ENCODE peak calls at places on chromosome 10, in nine cellular contexts. B is hepatocyte; C is HAP-1; Z is left lung; P is neural progenitor cell; O is CD8-positive, alpha-beta T cell; M is transverse colon; W is DND-41; K is OCI-LY7. U is an unnamed sample.
A peak's percentile ranks its signal among the peaks of the same experiment; 100 is the strongest.

GRCh38 chr10:86665868-86666267 is 2.4 kb upstream of the LDB3 start:
- DNase-seq in B (no peak), C (no peak), Z (peak; percentile 39), P (no peak), O (no peak), M (no peak), W (no peak), K (no peak), U (no peak)

GRCh38 chr10:59894114-59894513 is 12.2 kb downstream of the CCDC6 start:
- DNase-seq in B (no peak), C (no peak), Z (peak; percentile 72), P (no peak), O (no peak), M (peak; percentile 69), W (no peak), K (no peak), U (peak; percentile 83)

GRCh38 chr10:119316729-119317097 is 109.3 kb downstream of the GRK5 start:
- DNase-seq in B (peak; percentile 86), C (peak; percentile 55), Z (no peak), P (no peak), O (no peak), M (no peak), W (no peak), K (no peak), U (no peak)

GRCh38 chr10:101495324-101495925 is 92.6 kb downstream of the POLL start:
- DNase-seq in B (peak; percentile 7), C (peak; percentile 61), Z (no peak), P (peak; percentile 36), O (no peak), M (no peak), W (no peak), K (peak; percentile 21), U (no peak)

GRCh38 chr10:131259535-131259934 is 52.0 kb downstream of the TCERG1L start:
- DNase-seq in B (no peak), C (no peak), Z (no peak), P (no peak), O (no peak), M (no peak), W (no peak), K (no peak), U (peak; percentile 56)

GRCh38 chr10:106722524-106722923 is 442.0 kb downstream of the SORCS1 start:
- DNase-seq in B (peak; percentile 34), C (no peak), Z (no peak), P (no peak), O (no peak), M (peak; percentile 17), W (no peak), K (no peak), U (no peak)

GRCh38 chr10:79019441-79019840 is 49.3 kb upstream of the ZMIZ1 start:
- DNase-seq in B (no peak), C (no peak), Z (no peak), P (no peak), O (no peak), M (no peak), W (no peak), K (no peak), U (peak; percentile 7)

GRCh38 chr10:8006274-8006999 is 48.1 kb upstream of the GATA3 start:
- DNase-seq in B (no peak), C (no peak), Z (no peak), P (no peak), O (no peak), M (no peak), W (no peak), K (peak; percentile 33), U (no peak)

GRCh38 chr10:125344573-125345121 is 184.3 kb upstream of the CTBP2 start:
- DNase-seq in B (peak; percentile 28), C (no peak), Z (peak; percentile 70), P (no peak), O (no peak), M (peak; percentile 43), W (no peak), K (no peak), U (no peak)

GRCh38 chr10:72682626-72683025 is 9.3 kb upstream of the MCU start:
- DNase-seq in B (no peak), C (no peak), Z (no peak), P (no peak), O (no peak), M (no peak), W (no peak), K (no peak), U (no peak)

GRCh38 chr10:73233883-73234282 is 13.2 kb downstream of the DNAJC9 start:
- DNase-seq in B (no peak), C (no peak), Z (no peak), P (no peak), O (no peak), M (no peak), W (no peak), K (no peak), U (no peak)

DNA sequence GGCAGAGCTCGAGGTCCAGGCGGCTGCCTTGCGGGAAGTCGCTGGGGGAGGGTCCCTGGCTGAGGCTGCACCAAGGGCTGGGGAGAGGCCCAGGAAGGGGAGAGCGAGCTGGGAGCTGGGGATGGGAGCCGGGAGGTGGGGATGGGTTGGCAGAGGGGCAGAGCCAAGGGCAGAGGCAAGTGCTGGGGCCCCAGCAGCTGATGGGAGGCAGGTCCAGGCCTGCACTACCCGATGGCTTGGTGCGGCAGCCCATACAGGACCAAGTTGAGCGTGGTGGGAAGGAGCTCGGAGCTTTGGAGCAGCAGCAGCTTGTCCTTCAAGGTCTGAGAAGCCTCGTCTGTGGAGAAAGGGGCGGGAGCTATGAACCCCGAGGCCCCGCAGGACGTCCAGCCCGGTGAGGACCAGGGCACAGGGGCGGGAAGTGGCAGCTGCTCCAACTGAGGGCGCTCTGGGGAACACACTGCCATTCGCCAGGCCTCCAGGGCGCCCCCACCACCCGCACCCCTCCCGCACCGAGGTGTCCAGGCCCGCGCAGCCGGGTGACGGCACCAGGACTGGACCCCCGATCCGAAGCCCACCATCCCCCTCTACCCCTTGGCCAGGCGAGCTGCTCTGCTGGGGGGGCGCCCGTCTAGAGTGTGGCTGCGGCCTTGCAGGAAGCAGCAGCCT is 22.8 kb upstream of the NKX6-2 start:
- DNase-seq in B (no peak), C (no peak), Z (peak; percentile 76), P (no peak), O (no peak), M (no peak), W (no peak), K (no peak), U (peak; percentile 49)
- H3K4me1 ChIP-seq in B (peaks cover 3% of the 10 kb centered on the region), C (no peaks in the 10 kb centered on the region), Z (no peaks in the 10 kb centered on the region), P (no peaks in the 10 kb centered on the region), O (no peaks in the 10 kb centered on the region), M (no peaks in the 10 kb centered on the region), W (no peaks in the 10 kb centered on the region), K (no peaks in the 10 kb centered on the region), U (no peaks in the 10 kb centered on the region)

GRCh38 chr10:13593560-13593959 is 6.8 kb downstream of the PRPF18 start:
- DNase-seq in B (no peak), C (no peak), Z (no peak), P (no peak), O (no peak), M (no peak), W (no peak), K (no peak), U (no peak)
- H3K4me3 ChIP-seq in B (no peak overlapping the region), C (no peak overlapping the region), Z (no peak overlapping the region), P (no peak overlapping the region), O (no peak overlapping the region), M (no peak overlapping the region), W (no peak overlapping the region), K (no peak overlapping the region), U (no peak overlapping the region)

GRCh38 chr10:112956631-112957350 is 6.7 kb downstream of the TCF7L2 start:
- DNase-seq in B (peak; percentile 13), C (peak; percentile 93), Z (no peak), P (peak; percentile 48), O (no peak), M (peak; percentile 35), W (no peak), K (no peak), U (peak; percentile 19)

GRCh38 chr10:112959207-112959838 is 9.3 kb downstream of the TCF7L2 start:
- DNase-seq in B (peak; percentile 28), C (no peak), Z (no peak), P (peak; percentile 25), O (no peak), M (no peak), W (no peak), K (no peak), U (no peak)

GRCh38 chr10:112960151-112960681 is 10.2 kb downstream of the TCF7L2 start:
- DNase-seq in B (no peak), C (no peak), Z (no peak), P (no peak), O (no peak), M (no peak), W (no peak), K (no peak), U (no peak)

GRCh38 chr10:112957589-112958202 is 7.6 kb downstream of the TCF7L2 start:
- DNase-seq in B (no peak), C (no peak), Z (no peak), P (no peak), O (no peak), M (no peak), W (no peak), K (no peak), U (no peak)

DNA sequence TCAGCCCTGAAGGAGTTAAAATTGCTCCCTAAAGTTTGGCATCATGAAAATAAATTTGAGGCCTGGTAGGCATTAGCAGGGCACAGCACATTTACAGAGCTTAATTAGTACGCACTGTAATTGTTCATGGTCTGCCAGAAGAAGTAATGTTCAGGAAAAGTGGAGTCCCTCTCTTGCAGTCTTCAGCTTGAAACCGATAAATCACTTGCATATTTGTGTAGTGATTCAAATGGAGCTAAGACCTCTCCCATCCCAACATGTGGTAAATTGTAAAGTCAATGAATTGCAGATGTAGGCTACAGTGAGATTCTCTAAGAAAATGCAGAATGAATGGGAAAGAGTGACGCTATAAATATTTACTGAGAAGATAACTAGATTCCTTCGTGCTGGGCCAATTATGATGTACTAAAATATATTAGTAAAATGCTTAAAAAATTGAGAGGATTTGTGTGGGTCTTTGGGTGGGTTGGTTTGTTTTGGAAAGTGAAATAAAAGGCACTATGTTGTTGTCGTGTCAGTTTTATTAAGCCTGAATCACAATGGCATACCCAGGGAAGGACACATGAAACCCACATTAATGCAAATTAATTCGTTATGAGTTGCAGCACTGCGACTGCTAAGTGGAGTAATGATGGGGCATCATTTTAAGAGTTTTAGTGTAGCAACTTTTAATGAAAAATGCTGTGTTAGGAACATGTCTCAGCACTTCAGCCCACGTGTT is 8.4 kb downstream of the TCF7L2 start:
- DNase-seq in B (peak; percentile 50), C (peak; percentile 67), Z (no peak), P (no peak), O (no peak), M (no peak), W (no peak), K (no peak), U (no peak)
- H3K4me1 ChIP-seq in B (peaks cover 80% of the 10 kb centered on the region), C (peaks cover 49% of the 10 kb centered on the region), Z (peaks cover 11% of the 10 kb centered on the region), P (peaks cover 96% of the 10 kb centered on the region), O (peaks cover 5% of the 10 kb centered on the region), M (peaks cover 20% of the 10 kb centered on the region), W (peaks cover 22% of the 10 kb centered on the region), K (peaks cover 10% of the 10 kb centered on the region), U (peaks cover 29% of the 10 kb centered on the region)

DNA sequence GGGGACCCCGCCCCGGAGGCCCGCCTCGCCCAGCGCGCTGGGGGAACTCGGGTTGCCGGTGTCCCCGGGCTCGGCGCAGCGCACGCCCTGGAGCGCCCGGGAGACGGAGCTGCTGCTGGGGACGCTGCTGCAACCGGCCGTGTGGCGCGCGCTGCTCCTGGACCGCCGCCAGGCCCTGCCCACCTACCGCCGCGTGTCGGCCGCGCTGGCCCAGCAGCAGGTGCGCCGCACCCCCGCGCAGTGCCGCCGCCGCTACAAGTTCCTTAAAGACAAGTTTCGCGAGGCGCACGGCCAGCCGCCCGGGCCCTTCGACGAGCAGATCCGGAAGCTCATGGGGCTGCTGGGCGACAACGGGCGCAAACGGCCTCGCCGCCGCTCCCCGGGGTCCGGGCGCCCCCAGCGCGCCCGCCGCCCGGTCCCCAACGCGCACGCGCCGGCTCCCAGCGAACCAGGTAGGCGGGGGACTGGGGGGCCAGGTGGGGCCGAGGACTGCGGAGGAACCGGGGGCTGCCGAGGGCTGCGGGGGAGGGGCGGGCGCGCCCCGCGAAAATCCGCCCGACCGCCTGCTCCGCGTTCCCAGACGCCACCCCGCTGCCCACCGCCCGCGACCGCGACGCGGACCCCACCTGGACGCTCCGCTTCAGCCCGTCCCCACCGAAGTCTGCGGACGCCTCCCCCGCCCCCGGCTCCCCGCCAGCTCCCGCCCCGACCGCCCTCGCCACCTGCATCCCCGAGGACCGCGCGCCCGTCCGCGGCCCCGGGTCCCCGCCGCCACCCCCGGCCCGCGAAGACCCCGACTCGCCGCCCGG is 574 bp downstream of the UTF1 start:
- DNase-seq in B (peak; percentile 61), C (peak; percentile 12), Z (no peak), P (peak; percentile 75), O (peak; percentile 14), M (peak; percentile 25), W (no peak), K (no peak), U (no peak)
- H3K4me3 ChIP-seq in B (no peak overlapping the region), C (peak overlapping the region; percentile 16), Z (no peak overlapping the region), P (peak overlapping the region; percentile 48), O (no peak overlapping the region), M (no peak overlapping the region), W (no peak overlapping the region), K (no peak overlapping the region), U (no peak overlapping the region)